ENCODE peak calls at places on chromosomes 5 and 9, in seven cellular contexts. S, I, H, B, E, D and Q are unnamed samples.

GRCh38 chr5:140408750-140409241 is 7.2 kb downstream of the ANKHD1 start:
- DNase-seq in S (no peak), I (no peak), H (no peak), B (no peak), E (no peak), D (no peak), Q (no peak)

GRCh38 chr5:32627219-32627880 is 42.0 kb downstream of the SUB1 start:
- DNase-seq in S (peak), I (no peak), H (no peak), B (no peak), E (no peak), D (no peak), Q (no peak)

GRCh38 chr5:127447822-127448221 is 69.6 kb upstream of the PRRC1 start:
- DNase-seq in S (peak), I (no peak), H (no peak), B (no peak), E (no peak), D (no peak), Q (no peak)

GRCh38 chr9:7246917-7247538 is 489.3 kb downstream of the KDM4C start:
- DNase-seq in S (no peak), I (no peak), H (no peak), B (no peak), E (no peak), D (no peak), Q (no peak)

GRCh38 chr5:171667341-171668096 is 118.1 kb upstream of the SMIM23 start:
- DNase-seq in S (peak), I (peak), H (no peak), B (peak), E (no peak), D (peak), Q (peak)

GRCh38 chr9:98144631-98145030 is 25.6 kb upstream of the TRIM14 start:
- DNase-seq in S (no peak), I (no peak), H (no peak), B (no peak), E (no peak), D (no peak), Q (no peak)

GRCh38 chr9:105138306-105138801 is 106.1 kb upstream of the SLC44A1 start:
- DNase-seq in S (peak), I (peak), H (no peak), B (peak), E (no peak), D (peak), Q (no peak)

GRCh38 chr9:129676970-129677369 is 11.5 kb downstream of the PRRX2 start:
- DNase-seq in S (peak), I (no peak), H (no peak), B (no peak), E (no peak), D (no peak), Q (no peak)

GRCh38 chr9:32631991-32632390 is 3.5 kb downstream of the TAF1L start:
- DNase-seq in S (no peak), I (no peak), H (no peak), B (no peak), E (no peak), D (no peak), Q (no peak)

GRCh38 chr9:134007150-134007549 is 15.0 kb upstream of the VAV2 start:
- DNase-seq in S (no peak), I (no peak), H (no peak), B (no peak), E (no peak), D (no peak), Q (no peak)

GRCh38 chr9:93501406-93501805 is 48.0 kb upstream of the FAM120AOS start:
- DNase-seq in S (peak), I (no peak), H (no peak), B (no peak), E (peak), D (no peak), Q (no peak)

GRCh38 chr5:178455480-178455835 is 134.7 kb downstream of the COL23A1 start:
- DNase-seq in S (no peak), I (no peak), H (no peak), B (no peak), E (no peak), D (no peak), Q (no peak)

GRCh38 chr9:36543916-36544315 is 28.8 kb upstream of the MELK start:
- DNase-seq in S (no peak), I (peak), H (no peak), B (no peak), E (no peak), D (no peak), Q (no peak)

GRCh38 chr5:150636391-150637244 is 3.8 kb upstream of the SYNPO start:
- DNase-seq in S (peak), I (no peak), H (no peak), B (peak), E (no peak), D (peak), Q (peak)

GRCh38 chr5:30401479-30402058 is 791.9 kb upstream of the CDH6 start:
- DNase-seq in S (peak), I (no peak), H (no peak), B (peak), E (peak), D (no peak), Q (peak)

GRCh38 chr5:545641-546375 is 21.6 kb upstream of the SLC9A3 start:
- DNase-seq in S (no peak), I (no peak), H (no peak), B (no peak), E (no peak), D (no peak), Q (no peak)

GRCh38 chr5:38321978-38322377 is 63.6 kb downstream of the EGFLAM start:
- DNase-seq in S (no peak), I (no peak), H (no peak), B (no peak), E (no peak), D (no peak), Q (no peak)

GRCh38 chr9:132210472-132211145 is 48.8 kb downstream of the NTNG2 start:
- DNase-seq in S (peak), I (no peak), H (no peak), B (no peak), E (no peak), D (no peak), Q (no peak)

GRCh38 chr9:113488490-113488889 is 25.0 kb downstream of the RGS3 start:
- DNase-seq in S (no peak), I (no peak), H (no peak), B (peak), E (no peak), D (no peak), Q (no peak)

GRCh38 chr5:79774171-79774854 is 84.7 kb downstream of the CMYA5 start:
- DNase-seq in S (peak), I (no peak), H (no peak), B (no peak), E (no peak), D (no peak), Q (no peak)

GRCh38 chr9:2597483-2597882 is 24.1 kb upstream of the VLDLR start:
- DNase-seq in S (peak), I (no peak), H (no peak), B (no peak), E (no peak), D (no peak), Q (no peak)

GRCh38 chr9:107637421-107638420 is 148.2 kb upstream of the KLF4 start:
- DNase-seq in S (peak), I (peak), H (no peak), B (peak), E (peak), D (peak), Q (peak)

GRCh38 chr5:126108505-126108904 is 314.7 kb upstream of the GRAMD2B start:
- DNase-seq in S (no peak), I (no peak), H (no peak), B (no peak), E (no peak), D (no peak), Q (no peak)

GRCh38 chr5:54643679-54644078 is 126.1 kb downstream of the SNX18 start:
- DNase-seq in S (peak), I (no peak), H (no peak), B (no peak), E (no peak), D (no peak), Q (peak)

GRCh38 chr9:88523056-88523455 is 11.9 kb upstream of the NXNL2 start:
- DNase-seq in S (no peak), I (no peak), H (no peak), B (no peak), E (no peak), D (no peak), Q (no peak)

GRCh38 chr5:28077291-28078240 is 1039.2 kb upstream of the CDH9 start:
- DNase-seq in S (no peak), I (no peak), H (no peak), B (no peak), E (no peak), D (no peak), Q (no peak)

GRCh38 chr9:111970827-111971226 is 74.2 kb downstream of the UGCG start:
- DNase-seq in S (no peak), I (peak), H (no peak), B (no peak), E (no peak), D (no peak), Q (no peak)

GRCh38 chr9:86099695-86100364 is 472 bp upstream of the GOLM1 start:
- DNase-seq in S (peak), I (peak), H (peak), B (peak), E (peak), D (peak), Q (no peak)

DNA sequence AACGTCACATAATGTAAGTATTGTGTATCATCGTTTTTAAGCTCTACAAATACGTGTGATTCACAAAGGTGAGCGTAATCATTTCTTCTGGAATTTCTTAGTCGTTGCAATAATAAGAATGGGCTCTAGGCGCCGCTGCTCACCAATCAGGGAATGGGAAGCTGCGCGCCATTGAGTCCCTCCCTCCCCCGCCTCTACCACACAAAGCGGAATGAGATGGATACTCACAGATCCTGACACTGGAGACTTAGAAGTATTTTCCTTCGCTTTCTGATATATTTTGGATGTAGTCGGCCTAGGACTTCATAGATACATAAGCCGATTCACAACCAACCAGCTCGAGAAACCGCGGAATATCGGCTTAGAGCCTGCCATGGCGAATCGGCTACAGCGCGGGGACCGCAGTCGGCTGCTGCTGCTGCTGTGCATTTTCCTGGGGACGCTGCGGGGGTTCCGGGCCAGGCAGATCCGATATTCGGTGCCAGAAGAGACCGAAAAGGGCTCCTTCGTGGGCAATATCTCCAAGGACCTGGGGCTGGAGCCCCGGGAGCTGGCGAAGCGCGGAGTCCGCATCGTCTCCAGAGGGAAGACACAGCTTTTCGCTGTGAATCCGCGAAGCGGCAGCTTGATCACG is at the start of gene PCDHGA11:
- DNase-seq in S (peak), I (no peak), H (no peak), B (no peak), E (peak), D (no peak), Q (no peak)
- H3K4me3 ChIP-seq in S (peak), I (peak), H (peak), B (peak), E (peak), D (no peak), Q (peak)

GRCh38 chr5:9878196-9878595 is 248.0 kb upstream of the TAS2R1 start:
- DNase-seq in S (no peak), I (no peak), H (no peak), B (no peak), E (no peak), D (no peak), Q (no peak)
- TF ChIP-seq CTCF in S (no peak), I (no peak), H (no peak), B (no peak), E (no peak), D (no peak), Q (no peak)

DNA sequence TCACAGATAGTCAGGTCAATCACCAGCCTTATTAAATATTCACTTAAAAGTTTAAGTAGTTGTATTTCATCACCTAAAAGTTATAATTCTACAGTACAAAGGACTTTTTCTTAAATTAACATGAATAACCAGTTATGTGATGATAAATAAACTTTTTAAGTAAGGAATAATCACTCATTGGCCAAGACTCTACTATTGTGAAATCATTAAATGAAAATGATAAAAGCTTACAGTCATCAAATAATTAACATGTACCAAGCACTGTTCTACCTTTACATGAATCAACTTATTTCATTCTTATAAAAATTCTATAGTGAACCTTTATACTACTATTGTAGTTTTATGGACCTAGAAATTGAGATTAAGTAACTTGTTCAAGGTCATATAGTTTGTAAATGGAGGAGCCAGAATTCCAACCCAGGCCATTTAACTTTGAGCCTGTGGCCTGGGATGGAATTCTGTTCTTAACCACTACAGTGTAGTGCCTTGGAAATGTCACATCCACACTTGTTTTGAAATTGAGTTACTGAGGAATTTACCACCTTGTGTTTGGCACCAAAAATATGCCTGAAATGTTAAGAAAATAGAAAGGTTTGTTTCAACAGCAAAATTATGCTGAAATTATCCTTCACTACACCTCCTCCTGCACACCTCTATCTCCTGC is 32.8 kb upstream of the MSANTD3 start:
- DNase-seq in S (no peak), I (no peak), H (no peak), B (no peak), E (no peak), D (no peak), Q (no peak)
- H3K4me3 ChIP-seq in S (no peak), I (no peak), H (no peak), B (no peak), E (no peak), D (no peak), Q (no peak)

GRCh38 chr5:167561796-167562195 is 729.6 kb upstream of the WWC1 start:
- DNase-seq in S (no peak), I (no peak), H (no peak), B (no peak), E (no peak), D (no peak), Q (no peak)

GRCh38 chr5:167570431-167570830 is 721.0 kb upstream of the WWC1 start:
- DNase-seq in S (no peak), I (no peak), H (no peak), B (no peak), E (no peak), D (no peak), Q (no peak)

DNA sequence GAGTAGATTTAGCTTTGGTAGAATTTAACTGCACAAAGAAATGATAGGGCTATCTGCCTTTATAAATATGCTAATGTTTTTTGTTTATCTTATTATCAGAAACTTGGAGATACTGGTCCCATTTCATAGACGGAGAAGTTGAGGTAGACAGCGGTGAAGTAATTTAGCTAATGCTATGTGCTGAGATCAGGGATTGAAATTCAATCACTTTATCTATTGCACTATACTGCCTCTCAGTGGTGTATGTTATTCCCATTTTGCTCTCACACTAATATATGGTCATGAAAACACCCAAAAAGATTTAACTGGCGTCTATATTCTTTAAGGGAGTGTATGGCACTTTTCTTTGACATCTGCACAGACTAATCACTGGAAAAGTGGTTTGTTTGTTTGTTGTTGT is 725.9 kb upstream of the WWC1 start:
- DNase-seq in S (peak), I (no peak), H (no peak), B (no peak), E (peak), D (no peak), Q (no peak)
- TF ChIP-seq CTCF in S (peak), I (no peak), H (no peak), B (peak), E (peak), D (no peak), Q (peak)

DNA sequence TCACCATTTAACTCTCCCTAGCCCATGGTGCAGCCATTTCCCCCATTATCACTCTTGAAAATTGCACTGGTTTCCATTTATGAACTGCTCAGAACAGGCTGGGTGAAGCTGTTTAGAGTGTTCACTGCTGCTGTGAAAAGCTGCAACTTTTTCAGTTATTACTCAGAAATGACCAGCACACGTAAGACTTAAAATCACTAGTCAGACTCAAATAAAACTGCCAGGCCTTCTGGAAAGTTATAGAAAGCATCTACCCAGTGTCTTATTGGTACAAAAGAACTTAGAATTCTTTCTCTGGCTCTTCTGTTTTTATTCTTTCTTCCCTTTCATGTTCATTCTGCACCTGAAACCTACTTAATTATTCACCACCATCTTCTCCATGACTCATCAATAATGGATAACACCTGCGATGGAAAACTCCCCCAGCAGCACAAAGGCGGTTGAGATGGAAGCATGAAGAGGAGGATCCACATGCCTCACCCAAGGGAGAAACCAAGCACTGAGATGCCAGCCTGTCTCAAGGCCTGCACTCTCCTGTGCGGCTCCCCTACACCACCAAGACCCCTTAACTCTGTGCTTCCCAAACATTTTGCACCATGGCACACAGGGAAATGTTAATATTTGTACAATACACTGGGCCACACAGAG is 171.9 kb downstream of the ENTREP1 start:
- DNase-seq in S (no peak), I (no peak), H (no peak), B (no peak), E (no peak), D (no peak), Q (no peak)
- H3K4me3 ChIP-seq in S (no peak), I (no peak), H (no peak), B (no peak), E (no peak), D (no peak), Q (no peak)

GRCh38 chr5:90173299-90174030 is 236.1 kb downstream of the CETN3 start:
- DNase-seq in S (no peak), I (no peak), H (no peak), B (no peak), E (no peak), D (no peak), Q (no peak)
- TF ChIP-seq CTCF in S (no peak), I (no peak), H (no peak), B (no peak), E (no peak), D (no peak), Q (no peak)